ENCODE peak calls at places on chromosomes 13 and 19, in eight cellular contexts. C, G, J, F, U, Y, X and Z are unnamed samples.

GRCh38 chr19:10646781-10647180 is 7.4 kb upstream of the ILF3 start:
- DNase-seq in C (no peak), G (no peak), J (no peak), F (no peak), U (no peak), Y (no peak), X (no peak), Z (no peak)

GRCh38 chr13:113964251-113964995 is 9.5 kb downstream of the C13orf46 start:
- DNase-seq in C (no peak), G (no peak), J (no peak), F (no peak), U (no peak), Y (no peak), X (peak), Z (no peak)

GRCh38 chr19:18110833-18111232 is 13.3 kb downstream of the MAST3 start:
- DNase-seq in C (no peak), G (no peak), J (no peak), F (no peak), U (no peak), Y (no peak), X (no peak), Z (no peak)

GRCh38 chr19:58305932-58306323 is 751 bp downstream of the ERVK3-1 start:
- DNase-seq in C (no peak), G (no peak), J (peak), F (no peak), U (no peak), Y (no peak), X (no peak), Z (no peak)

GRCh38 chr19:7787602-7788177 is 24.6 kb downstream of the CLEC4M start:
- DNase-seq in C (no peak), G (no peak), J (no peak), F (no peak), U (no peak), Y (no peak), X (no peak), Z (no peak)

GRCh38 chr13:112522578-112522977 is 65.4 kb downstream of the TUBGCP3 start:
- DNase-seq in C (no peak), G (no peak), J (no peak), F (no peak), U (peak), Y (no peak), X (no peak), Z (no peak)

GRCh38 chr13:75263741-75264407 is 218.1 kb downstream of the TBC1D4 start:
- DNase-seq in C (no peak), G (no peak), J (no peak), F (no peak), U (peak), Y (no peak), X (no peak), Z (no peak)

GRCh38 chr19:11123076-11123567 is 32.5 kb downstream of the SPC24 start:
- DNase-seq in C (no peak), G (no peak), J (no peak), F (no peak), U (no peak), Y (no peak), X (no peak), Z (no peak)

GRCh38 chr13:77599351-77599750 is 63.8 kb downstream of the SCEL start:
- DNase-seq in C (no peak), G (no peak), J (no peak), F (no peak), U (no peak), Y (no peak), X (no peak), Z (no peak)

GRCh38 chr19:18543814-18544475 is 572 bp upstream of the FKBP8 start:
- DNase-seq in C (no peak), G (peak), J (peak), F (peak), U (peak), Y (no peak), X (peak), Z (no peak)

GRCh38 chr13:113939905-113940339 is 34.0 kb downstream of the C13orf46 start:
- DNase-seq in C (no peak), G (no peak), J (no peak), F (no peak), U (no peak), Y (no peak), X (no peak), Z (no peak)

GRCh38 chr19:34662919-34663318 is 14.0 kb downstream of the SCGB2B2 start:
- DNase-seq in C (no peak), G (peak), J (peak), F (peak), U (no peak), Y (no peak), X (no peak), Z (no peak)

GRCh38 chr19:4647676-4648644 is 8.6 kb downstream of the TNFAIP8L1 start:
- DNase-seq in C (no peak), G (no peak), J (no peak), F (no peak), U (no peak), Y (no peak), X (no peak), Z (no peak)

GRCh38 chr19:9565900-9566705 is 18.2 kb downstream of the ZNF121 start:
- DNase-seq in C (no peak), G (no peak), J (no peak), F (no peak), U (peak), Y (no peak), X (no peak), Z (no peak)

GRCh38 chr13:22032905-22033304 is 362.0 kb downstream of the FGF9 start:
- DNase-seq in C (no peak), G (no peak), J (no peak), F (no peak), U (no peak), Y (no peak), X (no peak), Z (no peak)

GRCh38 chr13:20565120-20565736 is 1.7 kb upstream of the IFT88 start:
- DNase-seq in C (no peak), G (no peak), J (no peak), F (peak), U (no peak), Y (no peak), X (no peak), Z (no peak)

GRCh38 chr19:49591731-49592485 is 926 bp downstream of the PRR12 start:
- DNase-seq in C (peak), G (no peak), J (peak), F (peak), U (no peak), Y (peak), X (peak), Z (no peak)

GRCh38 chr19:48969276-48970138 is 4.4 kb downstream of the FTL start:
- DNase-seq in C (no peak), G (no peak), J (no peak), F (no peak), U (no peak), Y (no peak), X (peak), Z (no peak)